ENCODE peak calls at places on chromosomes 13 and 19, in four cellular contexts. G is SK-N-SH, W is kidney epithelial cell, J is breast epithelium. O is an unnamed sample. For H3K36me3, the result is how much of the 10 kb centered on the place peaks cover.

GRCh38 chr19:47436712-47437401 is 17.5 kb upstream of the MEIS3 start:
- DNase-seq in G (peak), W (no peak), J (peak), O (peak)

GRCh38 chr19:45440873-45441654 is 17.3 kb upstream of the ERCC1 start:
- DNase-seq in G (no peak), W (no peak), J (no peak), O (peak)

GRCh38 chr19:4012975-4013634 is 5.6 kb downstream of the PIAS4 start:
- DNase-seq in G (peak), W (no peak), J (no peak), O (no peak)

GRCh38 chr13:77492982-77493381 is 42.5 kb upstream of the SCEL start:
- DNase-seq in G (peak), W (no peak), J (no peak), O (peak)

GRCh38 chr13:35496011-35496410 is 19.5 kb upstream of the MAB21L1 start:
- DNase-seq in G (no peak), W (no peak), J (no peak), O (no peak)

GRCh38 chr19:48329167-48329891 is 4.0 kb downstream of the EMP3 start:
- DNase-seq in G (no peak), W (no peak), J (no peak), O (peak)

GRCh38 chr19:9953802-9954542 is 17.7 kb upstream of the OLFM2 start:
- DNase-seq in G (no peak), W (no peak), J (no peak), O (peak)

GRCh38 chr13:43648733-43649132 is 138.0 kb downstream of the ENOX1 start:
- DNase-seq in G (peak), W (no peak), J (no peak), O (no peak)

GRCh38 chr13:82933986-82934385 is 948.3 kb downstream of the SLITRK1 start:
- DNase-seq in G (no peak), W (no peak), J (no peak), O (peak)

GRCh38 chr19:17339088-17339741 is 1.9 kb downstream of the GTPBP3 start:
- DNase-seq in G (peak), W (no peak), J (no peak), O (peak)

GRCh38 chr19:56111601-56112312 is 9.3 kb downstream of the ZNF787 start:
- DNase-seq in G (peak), W (no peak), J (no peak), O (no peak)

GRCh38 chr19:33401683-33402420 is 28.3 kb downstream of the CEBPG start:
- DNase-seq in G (peak), W (no peak), J (no peak), O (no peak)

GRCh38 chr19:40592170-40592569 is 9.0 kb upstream of the LTBP4 start:
- DNase-seq in G (peak), W (no peak), J (no peak), O (peak)

GRCh38 chr19:33100894-33101644 is 20.1 kb downstream of the GPATCH1 start:
- DNase-seq in G (no peak), W (no peak), J (no peak), O (no peak)

GRCh38 chr13:44573790-44574465 is 2.2 kb downstream of the TSC22D1 start:
- DNase-seq in G (peak), W (no peak), J (no peak), O (peak)

GRCh38 chr19:55640577-55641375 is at the start of gene ZNF580:
- DNase-seq in G (peak), W (no peak), J (peak), O (peak)

GRCh38 chr19:51421229-51422052 is 4.0 kb upstream of the SIGLEC10 start:
- DNase-seq in G (no peak), W (no peak), J (no peak), O (no peak)

GRCh38 chr13:53012707-53013106 is 15.9 kb upstream of the OLFM4 start:
- DNase-seq in G (no peak), W (no peak), J (no peak), O (no peak)

GRCh38 chr13:31598990-31599389 is 140.3 kb upstream of the RXFP2 start:
- DNase-seq in G (no peak), W (no peak), J (no peak), O (no peak)

GRCh38 chr13:31594056-31594455 is 145.3 kb upstream of the RXFP2 start:
- DNase-seq in G (no peak), W (no peak), J (no peak), O (no peak)

GRCh38 chr13:31591834-31592233 is 147.5 kb upstream of the RXFP2 start:
- DNase-seq in G (no peak), W (no peak), J (no peak), O (no peak)

GRCh38 chr13:31595568-31595967 is 143.8 kb upstream of the RXFP2 start:
- DNase-seq in G (no peak), W (no peak), J (no peak), O (peak)
- TF ChIP-seq CTCF in G (no peak), W (no peak), J (no peak), O (no peak)

GRCh38 chr19:38713227-38713649 is 31.0 kb downstream of the CAPN12 start:
- DNase-seq in G (no peak), W (no peak), J (no peak), O (no peak)
- H3K36me3 ChIP-seq in G (half or more), W (under half), J (under half), O (half or more)

GRCh38 chr19:1619703-1620102 is 14.4 kb upstream of the UQCR11 start:
- DNase-seq in G (peak), W (no peak), J (no peak), O (no peak)

GRCh38 chr19:1616875-1617274 is 11.6 kb upstream of the UQCR11 start:
- DNase-seq in G (no peak), W (no peak), J (no peak), O (peak)

GRCh38 chr19:1616396-1616795 is 11.1 kb upstream of the UQCR11 start:
- DNase-seq in G (no peak), W (no peak), J (no peak), O (no peak)

GRCh38 chr19:1619094-1619439 is 13.8 kb upstream of the UQCR11 start:
- DNase-seq in G (peak), W (no peak), J (no peak), O (no peak)

DNA sequence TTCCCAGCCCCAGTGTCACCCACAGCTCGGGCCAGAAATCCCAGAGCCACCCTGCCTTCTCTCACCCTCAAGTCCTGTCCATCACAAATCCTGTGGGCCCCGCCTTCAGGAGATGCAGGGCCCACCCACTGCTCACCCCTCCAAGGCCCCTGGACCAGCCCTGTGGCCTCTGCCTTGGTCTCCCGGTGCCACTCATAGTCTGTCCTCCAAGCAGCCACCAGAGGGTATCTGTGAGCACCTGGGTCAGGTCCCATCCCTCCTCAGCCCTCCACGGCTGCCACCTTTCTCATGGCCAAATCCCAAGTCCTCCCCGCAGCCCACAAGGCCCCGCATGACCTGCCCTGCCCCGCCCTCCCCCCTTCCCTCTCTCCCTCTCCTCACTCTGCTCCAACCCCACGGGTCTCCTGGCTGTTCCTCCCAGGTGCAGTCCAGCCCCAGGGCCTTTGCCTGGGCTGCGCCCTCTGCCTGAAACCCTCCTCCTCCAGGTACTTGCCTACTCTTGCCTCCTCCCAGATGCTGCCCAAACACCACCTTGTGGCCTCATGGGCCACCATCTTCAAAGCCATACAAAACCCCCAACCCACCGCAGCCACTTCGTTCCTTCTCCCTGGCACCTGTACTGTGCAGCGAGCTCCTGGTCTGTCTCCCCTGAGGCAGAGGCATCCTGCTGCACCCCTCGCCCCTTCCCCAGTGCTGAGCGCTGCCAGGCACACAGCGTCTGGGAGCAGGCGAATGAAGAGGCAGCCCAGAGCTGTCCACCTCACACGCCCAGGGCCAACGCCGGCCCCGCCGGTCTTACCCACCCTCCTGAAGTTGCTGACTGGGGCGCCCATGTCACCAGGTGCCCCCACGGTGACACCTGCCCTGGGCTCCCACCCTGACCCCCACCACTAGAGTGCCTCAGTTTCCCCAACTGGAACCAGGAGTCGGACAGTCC is 13.2 kb upstream of the UQCR11 start:
- DNase-seq in G (peak), W (no peak), J (no peak), O (no peak)
- TF ChIP-seq CTCF in G (peak), W (peak), J (peak), O (no peak)

GRCh38 chr13:50934735-50935419 is 25.3 kb downstream of the RNASEH2B start:
- DNase-seq in G (no peak), W (no peak), J (no peak), O (no peak)

GRCh38 chr13:50941146-50941545 is 31.6 kb downstream of the RNASEH2B start:
- DNase-seq in G (no peak), W (no peak), J (no peak), O (no peak)

GRCh38 chr13:50940509-50940908 is 30.9 kb downstream of the RNASEH2B start:
- DNase-seq in G (no peak), W (no peak), J (no peak), O (no peak)

DNA sequence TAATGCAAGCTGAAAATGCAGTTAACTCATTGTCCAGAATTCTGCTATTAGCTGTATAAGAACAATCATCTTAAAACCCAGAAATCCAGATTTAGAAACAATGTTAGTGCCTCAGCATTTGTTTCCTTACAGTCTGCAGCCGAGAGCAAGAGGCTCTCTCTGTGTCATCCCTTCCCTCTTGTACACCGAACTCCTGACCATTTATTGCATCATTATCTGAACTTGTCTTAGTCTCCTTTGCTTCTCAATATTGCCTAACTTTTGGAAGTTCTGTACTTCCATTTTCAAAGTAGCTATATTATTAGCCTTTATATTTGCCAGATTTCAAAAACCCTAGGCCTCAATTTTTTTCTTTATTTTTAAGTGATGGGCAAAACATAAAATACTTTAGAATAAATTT is 27.1 kb downstream of the RNASEH2B start:
- DNase-seq in G (no peak), W (no peak), J (no peak), O (no peak)
- H3K36me3 ChIP-seq in G (under half), W (under half), J (under half), O (under half)

O was measured in A673.